ENCODE peak calls at places on chromosomes 4 and X, in eight cellular contexts. K is HCT116, B is psoas muscle, Q is suprapubic skin, L is body of pancreas, U is osteocyte, F is nephron progenitor cell, X is left lung. Y is an unnamed sample.
A peak's percentile ranks its signal among the peaks of the same experiment; 100 is the strongest.

GRCh38 chrX:14616301-14616700 is 87.0 kb downstream of the GLRA2 start:
- DNase-seq in X (no peak), B (no peak), L (no peak), Q (no peak), U (no peak), F (no peak), K (no peak), Y (no peak)

GRCh38 chrX:103343105-103343504 is 13.1 kb downstream of the TCEAL7 start:
- DNase-seq in X (no peak), Q (no peak), F (peak; percentile 36), L (peak; percentile 46), B (no peak), U (no peak), K (peak; percentile 16), Y (no peak)

GRCh38 chr4:101835121-101835904 is 44.8 kb downstream of the BANK1 start:
- DNase-seq in F (no peak), X (no peak), B (no peak), L (peak; percentile 24), Q (no peak), U (no peak), K (no peak), Y (no peak)

GRCh38 chrX:56793533-56794320 is 64.7 kb downstream of the NBDY start:
- DNase-seq in U (no peak), Q (no peak), X (peak; percentile 20), L (no peak), K (no peak), B (peak; percentile 61), F (no peak), Y (no peak)

GRCh38 chrX:104195489-104196084 is 29.3 kb downstream of the FAM199X start:
- DNase-seq in K (peak; percentile 1), Q (no peak), X (no peak), L (no peak), U (no peak), B (no peak), F (no peak), Y (no peak)

GRCh38 chr4:1305781-1306455 is 16.2 kb downstream of the MAEA start:
- DNase-seq in B (peak; percentile 27), Q (no peak), U (no peak), F (no peak), X (no peak), K (peak; percentile 33), L (no peak), Y (no peak)

GRCh38 chrX:47489507-47490275 is 6.7 kb upstream of the ZNF41 start:
- DNase-seq in L (no peak), X (no peak), Q (no peak), F (no peak), U (peak; percentile 19), K (no peak), B (peak; percentile 85), Y (no peak)

GRCh38 chr4:139550724-139551429 is 5.1 kb downstream of the SETD7 start:
- DNase-seq in B (no peak), L (peak; percentile 45), U (no peak), X (no peak), K (no peak), F (no peak), Q (no peak), Y (no peak)

GRCh38 chr4:38223306-38223705 is 263.1 kb downstream of the PTTG2 start:
- DNase-seq in K (no peak), F (no peak), L (no peak), U (no peak), X (no peak), B (no peak), Q (no peak), Y (no peak)

GRCh38 chr4:165560941-165561340 is 182.1 kb downstream of the CPE start:
- DNase-seq in K (no peak), F (no peak), X (no peak), L (no peak), U (no peak), B (no peak), Q (no peak), Y (no peak)

GRCh38 chr4:81743731-81744465 is 272.2 kb upstream of the RASGEF1B start:
- DNase-seq in K (no peak), L (no peak), U (no peak), F (no peak), Q (no peak), B (no peak), X (no peak), Y (no peak)

GRCh38 chr4:53015681-53016080 is 153.6 kb downstream of the RASL11B start:
- DNase-seq in F (peak; percentile 57), X (no peak), B (no peak), L (no peak), U (no peak), K (peak; percentile 26), Q (no peak), Y (no peak)

GRCh38 chr4:7829687-7830580 is 109.7 kb downstream of the AFAP1 start:
- DNase-seq in B (no peak), K (no peak), X (no peak), L (no peak), F (no peak), Q (no peak), U (no peak), Y (no peak)

GRCh38 chrX:105120460-105120859 is 100.0 kb downstream of the TEX13A start:
- DNase-seq in U (no peak), F (peak; percentile 4), L (no peak), X (no peak), K (no peak), B (no peak), Q (no peak), Y (no peak)

GRCh38 chrX:44872319-44872816 is 620 bp upstream of the KDM6A start:
- DNase-seq in K (no peak), B (no peak), Q (peak; percentile 75), X (peak; percentile 61), F (no peak), L (peak; percentile 53), U (no peak), Y (peak; percentile 42)

GRCh38 chr4:27305246-27305645 is 444.6 kb downstream of the STIM2 start:
- DNase-seq in K (no peak), U (no peak), L (no peak), Q (no peak), B (no peak), F (no peak), X (no peak), Y (no peak)

DNA sequence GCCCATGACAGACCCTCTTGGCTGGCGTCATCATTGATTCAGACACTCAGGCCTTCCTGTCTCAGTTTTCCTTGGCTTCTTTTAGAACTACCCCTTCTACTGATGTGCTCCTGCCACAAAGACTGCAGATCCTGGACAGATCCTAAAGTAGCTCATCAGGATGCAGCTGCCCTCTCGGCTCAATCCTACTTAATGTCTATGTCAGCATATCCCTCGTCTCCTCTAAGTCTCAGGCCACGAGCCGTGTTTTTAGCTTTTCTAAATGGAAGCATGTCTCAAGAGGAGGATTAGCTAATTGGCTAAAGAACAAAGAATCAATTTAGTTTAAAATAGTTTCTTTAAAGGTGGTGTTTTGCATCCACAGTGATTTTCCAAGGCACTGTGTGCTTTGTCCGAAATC is 447.7 kb downstream of the STIM2 start:
- DNase-seq in Q (no peak), B (no peak), U (no peak), L (no peak), F (no peak), K (no peak), X (no peak), Y (no peak)
- TF ChIP-seq CTCF in Q (no peak), B (no peak), U (no peak), L (no peak), F (no peak), K (no peak), X (no peak), Y (no peak)

GRCh38 chr4:73259552-73260140 is 1.0 kb upstream of the ANKRD17 start:
- DNase-seq in U (no peak), X (no peak), L (no peak), Q (no peak), F (peak; percentile 12), B (no peak), K (no peak), Y (no peak)

GRCh38 chr4:73258668-73259551 is at the start of gene ANKRD17:
- DNase-seq in B (peak; percentile 96), K (peak; percentile 82), F (peak; percentile 92), X (peak; percentile 93), Q (peak; percentile 96), U (peak; percentile 97), L (peak; percentile 92), Y (peak; percentile 93)

GRCh38 chr4:73257242-73257994 is 1.2 kb downstream of the ANKRD17 start:
- DNase-seq in F (peak; percentile 47), U (peak; percentile 88), Q (peak; percentile 83), L (peak; percentile 80), B (peak; percentile 85), K (peak; percentile 70), X (peak; percentile 77), Y (peak; percentile 60)

GRCh38 chr4:73257995-73258667 is 467 bp downstream of the ANKRD17 start:
- DNase-seq in L (peak; percentile 50), F (no peak), Q (no peak), B (no peak), U (no peak), X (peak; percentile 33), K (no peak), Y (peak; percentile 77)
- TF ChIP-seq CTCF in L (no peak), F (no peak), Q (no peak), B (peak; percentile 31), U (peak; percentile 47), X (no peak), K (no peak), Y (peak; percentile 12)

DNA sequence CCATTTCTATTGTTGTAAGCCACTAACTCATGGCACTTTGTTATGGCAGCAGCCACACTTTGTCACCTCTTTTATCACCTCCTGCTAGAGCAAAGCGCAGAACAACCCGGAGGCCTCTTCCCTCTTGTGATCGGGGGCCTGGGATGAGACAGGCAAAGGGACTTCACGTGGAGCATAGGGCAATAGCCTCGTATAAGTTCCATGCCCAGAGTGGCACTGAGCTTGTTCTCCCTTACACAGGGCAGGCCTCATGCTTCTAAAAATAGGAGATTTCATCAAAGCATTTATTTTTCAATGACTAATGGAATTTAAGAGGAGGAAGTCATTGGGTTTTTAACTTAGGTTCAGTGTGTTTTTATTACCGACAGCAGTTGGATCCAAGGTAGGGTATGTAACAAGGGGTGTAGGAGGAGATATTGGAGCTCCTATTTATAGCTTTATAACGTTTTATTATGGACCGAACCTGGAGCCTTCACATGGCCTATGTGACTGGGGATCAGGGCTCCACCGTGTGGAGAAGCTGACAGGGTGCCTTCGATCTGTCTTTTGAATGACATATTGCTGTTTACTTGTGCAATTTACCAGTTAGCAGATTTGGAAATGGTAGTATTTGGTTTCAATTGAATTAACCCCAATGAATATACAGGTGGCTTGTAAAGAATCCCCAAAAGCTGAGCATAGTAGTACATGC is 93.8 kb downstream of the SLC2A9 start:
- DNase-seq in Q (no peak), K (no peak), L (no peak), F (no peak), X (no peak), B (no peak), U (no peak), Y (no peak)
- TF ChIP-seq CTCF in Q (no peak), K (no peak), L (no peak), F (no peak), X (no peak), B (peak; percentile 18), U (no peak), Y (no peak)

GRCh38 chrX:12497832-12498591 is 293.2 kb upstream of the PRPS2 start:
- DNase-seq in K (no peak), Q (no peak), B (no peak), U (no peak), F (peak; percentile 25), L (no peak), X (no peak), Y (no peak)
- TF ChIP-seq CTCF in K (no peak), Q (no peak), B (peak; percentile 8), U (no peak), F (peak; percentile 34), L (no peak), X (no peak), Y (no peak)

GRCh38 chr4:107034091-107034698 is 1.9 kb downstream of the DKK2 start:
- DNase-seq in U (peak; percentile 91), L (no peak), K (no peak), Q (peak; percentile 80), F (peak; percentile 71), X (no peak), B (peak; percentile 72), Y (no peak)
- TF ChIP-seq CTCF in U (peak; percentile 84), L (no peak), K (no peak), Q (no peak), F (peak; percentile 53), X (no peak), B (peak; percentile 11), Y (no peak)

Y was measured in natural killer cell.